ENCODE peak calls at places on chromosomes 16 and 17, in seven cellular contexts. One of them, this sample, is unnamed.

GRCh38 chr16:54248863-54249710 is 37.5 kb downstream of the IRX3 start:
- DNase-seq in stimulated activated CD8-positive, alpha-beta memory T cell treated with anti-CD3 and anti-CD28 coated beads, Interleukin-7, amount 100 ng/mL, for 24 hours: no peak
- DNase-seq in stimulated activated naive CD4-positive, alpha-beta T cell: no peak
- DNase-seq in GM06990: no peak
- DNase-seq in tibial nerve: no peak
- DNase-seq in OCI-LY7: no peak
- DNase-seq in MV-4-11: no peak
- DNase-seq in this sample: no peak

GRCh38 chr16:12208341-12209035 is 232.0 kb downstream of the SNX29 start:
- DNase-seq in stimulated activated CD8-positive, alpha-beta memory T cell treated with anti-CD3 and anti-CD28 coated beads, Interleukin-7, amount 100 ng/mL, for 24 hours: no peak
- DNase-seq in stimulated activated naive CD4-positive, alpha-beta T cell: no peak
- DNase-seq in GM06990: no peak
- DNase-seq in tibial nerve: no peak
- DNase-seq in OCI-LY7: no peak
- DNase-seq in MV-4-11: no peak
- DNase-seq in this sample: no peak

GRCh38 chr17:81391964-81392908 is 3.0 kb upstream of the BAHCC1 start:
- DNase-seq in stimulated activated CD8-positive, alpha-beta memory T cell treated with anti-CD3 and anti-CD28 coated beads, Interleukin-7, amount 100 ng/mL, for 24 hours: no peak
- DNase-seq in stimulated activated naive CD4-positive, alpha-beta T cell: no peak
- DNase-seq in GM06990: no peak
- DNase-seq in tibial nerve: no peak
- DNase-seq in OCI-LY7: no peak
- DNase-seq in MV-4-11: no peak
- DNase-seq in this sample: peak

GRCh38 chr17:11330871-11331270 is 89.9 kb downstream of the SHISA6 start:
- DNase-seq in stimulated activated CD8-positive, alpha-beta memory T cell treated with anti-CD3 and anti-CD28 coated beads, Interleukin-7, amount 100 ng/mL, for 24 hours: no peak
- DNase-seq in stimulated activated naive CD4-positive, alpha-beta T cell: no peak
- DNase-seq in GM06990: no peak
- DNase-seq in tibial nerve: no peak
- DNase-seq in OCI-LY7: no peak
- DNase-seq in MV-4-11: no peak
- DNase-seq in this sample: no peak

GRCh38 chr17:39082482-39082881 is 69.0 kb downstream of the PLXDC1 start:
- DNase-seq in stimulated activated CD8-positive, alpha-beta memory T cell treated with anti-CD3 and anti-CD28 coated beads, Interleukin-7, amount 100 ng/mL, for 24 hours: no peak
- DNase-seq in stimulated activated naive CD4-positive, alpha-beta T cell: no peak
- DNase-seq in GM06990: no peak
- DNase-seq in tibial nerve: no peak
- DNase-seq in OCI-LY7: no peak
- DNase-seq in MV-4-11: no peak
- DNase-seq in this sample: no peak

GRCh38 chr16:10600792-10601443 is 20.5 kb upstream of the EMP2 start:
- DNase-seq in stimulated activated CD8-positive, alpha-beta memory T cell treated with anti-CD3 and anti-CD28 coated beads, Interleukin-7, amount 100 ng/mL, for 24 hours: no peak
- DNase-seq in stimulated activated naive CD4-positive, alpha-beta T cell: no peak
- DNase-seq in GM06990: no peak
- DNase-seq in tibial nerve: no peak
- DNase-seq in OCI-LY7: no peak
- DNase-seq in MV-4-11: peak
- DNase-seq in this sample: no peak

GRCh38 chr16:49533436-49533835 is 159.8 kb downstream of the C16orf78 start:
- DNase-seq in stimulated activated CD8-positive, alpha-beta memory T cell treated with anti-CD3 and anti-CD28 coated beads, Interleukin-7, amount 100 ng/mL, for 24 hours: no peak
- DNase-seq in stimulated activated naive CD4-positive, alpha-beta T cell: no peak
- DNase-seq in GM06990: no peak
- DNase-seq in tibial nerve: no peak
- DNase-seq in OCI-LY7: no peak
- DNase-seq in MV-4-11: no peak
- DNase-seq in this sample: no peak

GRCh38 chr16:1724491-1724890 is 18.5 kb downstream of the MAPK8IP3 start:
- DNase-seq in stimulated activated CD8-positive, alpha-beta memory T cell treated with anti-CD3 and anti-CD28 coated beads, Interleukin-7, amount 100 ng/mL, for 24 hours: no peak
- DNase-seq in stimulated activated naive CD4-positive, alpha-beta T cell: no peak
- DNase-seq in GM06990: no peak
- DNase-seq in tibial nerve: no peak
- DNase-seq in OCI-LY7: no peak
- DNase-seq in MV-4-11: no peak
- DNase-seq in this sample: no peak

GRCh38 chr16:88856122-88856827 is 472 bp downstream of the GALNS start:
- DNase-seq in stimulated activated CD8-positive, alpha-beta memory T cell treated with anti-CD3 and anti-CD28 coated beads, Interleukin-7, amount 100 ng/mL, for 24 hours: no peak
- DNase-seq in stimulated activated naive CD4-positive, alpha-beta T cell: peak
- DNase-seq in GM06990: no peak
- DNase-seq in tibial nerve: no peak
- DNase-seq in OCI-LY7: peak
- DNase-seq in MV-4-11: no peak
- DNase-seq in this sample: peak

GRCh38 chr16:4212934-4213296 is 29.0 kb downstream of the SRL start:
- DNase-seq in stimulated activated CD8-positive, alpha-beta memory T cell treated with anti-CD3 and anti-CD28 coated beads, Interleukin-7, amount 100 ng/mL, for 24 hours: no peak
- DNase-seq in stimulated activated naive CD4-positive, alpha-beta T cell: no peak
- DNase-seq in GM06990: no peak
- DNase-seq in tibial nerve: no peak
- DNase-seq in OCI-LY7: no peak
- DNase-seq in MV-4-11: no peak
- DNase-seq in this sample: no peak